ENCODE peak calls at places on chromosome 17, in six cellular contexts. Y is naive thymus-derived CD4-positive, alpha-beta T cell; U is body of pancreas; A is right cardiac atrium; D is ovary; N is fibroblast of lung. Q is an unnamed sample. For H3K27me3, the result is how much of the 10 kb centered on the place peaks cover.

GRCh38 chr17:59888145-59888750 is 4.5 kb downstream of the TUBD1 start:
- DNase-seq in Y (no peak), U (no peak), A (no peak), D (peak), N (no peak), Q (no peak)

GRCh38 chr17:50541916-50542688 is 4.9 kb upstream of the SPATA20 start:
- DNase-seq in Y (peak), U (peak), A (peak), D (peak), N (peak), Q (peak)

GRCh38 chr17:57045868-57046671 is 39.0 kb upstream of the AKAP1 start:
- DNase-seq in Y (peak), U (peak), A (peak), D (peak), N (no peak), Q (peak)

GRCh38 chr17:18932360-18933055 is 19.5 kb upstream of the SLC5A10 start:
- DNase-seq in Y (no peak), U (no peak), A (no peak), D (no peak), N (no peak), Q (no peak)

GRCh38 chr17:12395733-12396354 is 269.8 kb upstream of the MYOCD start:
- DNase-seq in Y (no peak), U (no peak), A (no peak), D (no peak), N (no peak), Q (no peak)

GRCh38 chr17:43350888-43351361 is 47.9 kb upstream of the ARL4D start:
- DNase-seq in Y (no peak), U (no peak), A (no peak), D (no peak), N (no peak), Q (no peak)

GRCh38 chr17:82879241-82879640 is 39.4 kb upstream of the ZNF750 start:
- DNase-seq in Y (no peak), U (no peak), A (peak), D (no peak), N (no peak), Q (peak)

GRCh38 chr17:55212880-55213279 is 51.9 kb upstream of the HLF start:
- DNase-seq in Y (no peak), U (no peak), A (no peak), D (no peak), N (no peak), Q (no peak)

GRCh38 chr17:2867441-2868424 is 71.5 kb downstream of the RAP1GAP2 start:
- DNase-seq in Y (no peak), U (peak), A (no peak), D (no peak), N (peak), Q (no peak)

GRCh38 chr17:3030096-3030495 is 33.3 kb downstream of the OR1D5 start:
- DNase-seq in Y (no peak), U (no peak), A (peak), D (no peak), N (peak), Q (peak)

GRCh38 chr17:77948690-77949114 is 9.8 kb upstream of the TNRC6C start:
- DNase-seq in Y (no peak), U (no peak), A (no peak), D (no peak), N (peak), Q (no peak)

GRCh38 chr17:77908501-77908900 is 50.0 kb upstream of the TNRC6C start:
- DNase-seq in Y (no peak), U (no peak), A (peak), D (no peak), N (no peak), Q (no peak)

GRCh38 chr17:11935734-11936406 is 61.4 kb downstream of the ZNF18 start:
- DNase-seq in Y (no peak), U (no peak), A (peak), D (no peak), N (peak), Q (no peak)

GRCh38 chr17:28185658-28186057 is 133.3 kb upstream of the TMEM97 start:
- DNase-seq in Y (no peak), U (no peak), A (no peak), D (no peak), N (no peak), Q (no peak)

GRCh38 chr17:28180449-28180848 is 138.0 kb downstream of the NLK start:
- DNase-seq in Y (no peak), U (no peak), A (no peak), D (no peak), N (peak), Q (no peak)

GRCh38 chr17:28182559-28182958 is 136.4 kb upstream of the TMEM97 start:
- DNase-seq in Y (no peak), U (no peak), A (no peak), D (no peak), N (no peak), Q (no peak)

GRCh38 chr17:28178800-28179199 is 136.3 kb downstream of the NLK start:
- DNase-seq in Y (no peak), U (peak), A (no peak), D (no peak), N (no peak), Q (no peak)

DNA sequence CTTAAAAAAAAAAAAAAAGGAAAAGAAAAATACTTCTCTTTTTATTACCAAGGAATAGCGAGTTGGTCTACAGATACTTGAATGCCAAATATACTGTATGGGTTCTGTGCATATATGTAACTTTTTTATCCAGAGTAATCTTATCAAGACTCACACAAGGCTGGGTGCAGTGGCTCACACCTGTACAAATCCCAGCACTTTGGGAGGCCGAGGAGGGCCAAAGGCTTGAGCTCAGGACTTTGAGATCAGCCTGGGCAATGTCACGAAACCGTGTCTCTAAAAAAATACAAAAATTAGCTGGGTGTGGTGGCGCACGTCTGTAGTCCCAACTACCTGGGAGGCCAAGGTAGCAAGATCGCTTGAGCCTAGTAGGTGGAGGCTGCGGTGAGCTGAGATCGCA is 137.4 kb upstream of the TMEM97 start:
- DNase-seq in Y (no peak), U (no peak), A (no peak), D (no peak), N (no peak), Q (no peak)
- H3K27ac ChIP-seq in Y (no peak), U (no peak), A (no peak), D (no peak), N (no peak), Q (no peak)

GRCh38 chr17:48621410-48622387 is 4.5 kb downstream of the HOXB9 start:
- DNase-seq in Y (no peak), U (no peak), A (no peak), D (no peak), N (no peak), Q (no peak)
- H3K27me3 ChIP-seq in Y (under half), U (half or more), A (under half), D (under half), N (half or more), Q (half or more)

GRCh38 chr17:80191720-80192265 is 22.0 kb downstream of the CARD14 start:
- DNase-seq in Y (no peak), U (no peak), A (peak), D (no peak), N (no peak), Q (no peak)
- H3K27ac ChIP-seq in Y (no peak), U (no peak), A (no peak), D (no peak), N (no peak), Q (no peak)

DNA sequence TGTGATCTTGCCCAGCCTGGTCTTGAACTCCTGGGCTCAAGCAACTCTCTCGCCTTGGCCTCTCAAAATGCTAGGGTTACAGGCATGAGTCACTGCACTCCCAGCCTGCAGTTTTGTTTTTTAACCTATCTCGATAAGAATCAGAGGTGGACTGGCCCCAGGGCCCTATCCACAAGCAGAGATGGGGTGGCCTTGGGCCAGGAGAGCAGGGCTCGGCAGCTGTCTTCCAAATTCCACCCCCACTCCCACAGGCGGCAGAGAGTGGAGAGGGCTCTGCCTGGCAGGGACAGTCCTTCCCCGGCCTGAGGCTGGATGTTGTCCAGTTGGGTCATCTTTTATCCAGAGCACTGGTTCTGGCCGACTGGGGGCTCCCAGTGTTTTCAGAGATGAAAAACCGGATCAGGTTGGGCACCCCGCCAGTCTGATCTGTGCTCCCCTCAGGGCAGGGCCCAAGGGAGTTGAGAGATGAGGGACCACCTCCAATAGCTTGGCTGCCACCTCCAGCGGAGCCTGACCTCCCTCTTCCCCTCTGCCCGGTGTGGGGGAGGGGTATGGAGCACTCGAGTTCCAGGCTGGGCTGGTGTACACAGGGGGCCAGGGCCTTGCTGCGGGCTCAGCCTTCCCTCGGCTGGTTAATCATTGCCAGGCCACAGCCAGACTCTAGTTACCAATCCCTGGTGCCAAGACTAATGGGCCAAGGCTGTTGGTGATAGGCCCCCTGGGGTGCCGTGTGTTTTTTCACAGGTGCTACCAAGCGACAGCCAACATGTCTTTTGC is 30.3 kb upstream of the MYO15B start:
- DNase-seq in Y (no peak), U (peak), A (peak), D (peak), N (peak), Q (peak)
- H3K27me3 ChIP-seq in Y (under half), U (under half), A (under half), D (under half), N (under half), Q (under half)